ENCODE peak calls at places on chromosomes 16 and 17, in seven cellular contexts. X is neural progenitor cell, M is GM12865, V is A673, O is GM12878, F is BJ, I is neuronal stem cell. H is an unnamed sample.

GRCh38 chr17:32136856-32137255 is 5.4 kb upstream of the RHOT1 start:
- DNase-seq in X (no peak), M (peak), V (no peak), O (no peak), F (no peak), I (no peak), H (peak)

GRCh38 chr17:77528516-77529327 is 388.0 kb downstream of the SEC14L1 start:
- DNase-seq in X (peak), M (no peak), V (peak), O (no peak), F (no peak), I (peak), H (no peak)

GRCh38 chr17:44356241-44356640 is 7.4 kb downstream of the FAM171A2 start:
- DNase-seq in X (no peak), M (no peak), V (no peak), O (no peak), F (no peak), I (no peak), H (no peak)

GRCh38 chr16:13108126-13108525 is 206.7 kb downstream of the SHISA9 start:
- DNase-seq in X (no peak), M (no peak), V (no peak), O (no peak), F (no peak), I (no peak), H (no peak)

GRCh38 chr17:75720656-75721462 is at the start of gene ITGB4:
- DNase-seq in X (peak), M (peak), V (no peak), O (no peak), F (no peak), I (peak), H (peak)

GRCh38 chr17:16419074-16419928 is 3.9 kb downstream of the TRPV2 start:
- DNase-seq in X (no peak), M (peak), V (peak), O (peak), F (peak), I (no peak), H (peak)

GRCh38 chr16:48105456-48105855 is 50.3 kb downstream of the ABCC12 start:
- DNase-seq in X (no peak), M (no peak), V (no peak), O (no peak), F (no peak), I (no peak), H (no peak)

GRCh38 chr17:48569676-48570324 is 8.3 kb downstream of the HOXB4 start:
- DNase-seq in X (no peak), M (no peak), V (no peak), O (no peak), F (no peak), I (no peak), H (no peak)

GRCh38 chr16:56977256-56977655 is 12.1 kb upstream of the NLRC5 start:
- DNase-seq in X (no peak), M (no peak), V (no peak), O (no peak), F (no peak), I (no peak), H (no peak)

GRCh38 chr16:57372372-57373116 is at the start of gene CX3CL1:
- DNase-seq in X (peak), M (no peak), V (peak), O (no peak), F (no peak), I (no peak), H (peak)

GRCh38 chr17:65530158-65530984 is 31.1 kb downstream of the AXIN2 start:
- DNase-seq in X (no peak), M (no peak), V (no peak), O (no peak), F (no peak), I (no peak), H (no peak)

GRCh38 chr16:47431960-47432359 is 28.9 kb downstream of the ITFG1 start:
- DNase-seq in X (no peak), M (no peak), V (no peak), O (no peak), F (no peak), I (no peak), H (no peak)

GRCh38 chr17:31496097-31496496 is 104.6 kb downstream of the RAB11FIP4 start:
- DNase-seq in X (no peak), M (no peak), V (no peak), O (no peak), F (no peak), I (no peak), H (no peak)

GRCh38 chr17:12457493-12457892 is 208.2 kb upstream of the MYOCD start:
- DNase-seq in X (no peak), M (no peak), V (no peak), O (no peak), F (peak), I (no peak), H (no peak)

GRCh38 chr17:16352838-16353701 is at the start of gene CENPV:
- DNase-seq in X (peak), M (peak), V (peak), O (no peak), F (no peak), I (peak), H (peak)

GRCh38 chr16:54284319-54284930 is 2.2 kb downstream of the IRX3 start:
- DNase-seq in X (peak), M (no peak), V (no peak), O (no peak), F (no peak), I (peak), H (peak)

GRCh38 chr16:14131774-14132695 is 60.9 kb downstream of the MRTFB start:
- DNase-seq in X (no peak), M (no peak), V (no peak), O (no peak), F (no peak), I (no peak), H (no peak)

GRCh38 chr16:1707193-1707790 is 1.3 kb downstream of the MAPK8IP3 start:
- DNase-seq in X (peak), M (peak), V (peak), O (no peak), F (no peak), I (no peak), H (peak)

GRCh38 chr17:68036304-68037147 is 991 bp downstream of the KPNA2 start:
- DNase-seq in X (no peak), M (no peak), V (no peak), O (no peak), F (no peak), I (no peak), H (no peak)

GRCh38 chr17:68035131-68035522 is 408 bp upstream of the KPNA2 start:
- DNase-seq in X (peak), M (no peak), V (peak), O (no peak), F (no peak), I (no peak), H (peak)

GRCh38 chr17:68035523-68036303 is at the start of gene KPNA2:
- DNase-seq in X (peak), M (peak), V (peak), O (peak), F (peak), I (peak), H (peak)

GRCh38 chr17:68033636-68034451 is 1.7 kb upstream of the KPNA2 start:
- DNase-seq in X (peak), M (no peak), V (peak), O (no peak), F (no peak), I (peak), H (peak)

GRCh38 chr17:68034452-68034776 is 1.1 kb upstream of the KPNA2 start:
- DNase-seq in X (no peak), M (no peak), V (no peak), O (no peak), F (no peak), I (no peak), H (no peak)
- H3K4me3 ChIP-seq in X (peak), M (no peak), V (no peak), O (no peak), F (no peak), I (peak), H (peak)

DNA sequence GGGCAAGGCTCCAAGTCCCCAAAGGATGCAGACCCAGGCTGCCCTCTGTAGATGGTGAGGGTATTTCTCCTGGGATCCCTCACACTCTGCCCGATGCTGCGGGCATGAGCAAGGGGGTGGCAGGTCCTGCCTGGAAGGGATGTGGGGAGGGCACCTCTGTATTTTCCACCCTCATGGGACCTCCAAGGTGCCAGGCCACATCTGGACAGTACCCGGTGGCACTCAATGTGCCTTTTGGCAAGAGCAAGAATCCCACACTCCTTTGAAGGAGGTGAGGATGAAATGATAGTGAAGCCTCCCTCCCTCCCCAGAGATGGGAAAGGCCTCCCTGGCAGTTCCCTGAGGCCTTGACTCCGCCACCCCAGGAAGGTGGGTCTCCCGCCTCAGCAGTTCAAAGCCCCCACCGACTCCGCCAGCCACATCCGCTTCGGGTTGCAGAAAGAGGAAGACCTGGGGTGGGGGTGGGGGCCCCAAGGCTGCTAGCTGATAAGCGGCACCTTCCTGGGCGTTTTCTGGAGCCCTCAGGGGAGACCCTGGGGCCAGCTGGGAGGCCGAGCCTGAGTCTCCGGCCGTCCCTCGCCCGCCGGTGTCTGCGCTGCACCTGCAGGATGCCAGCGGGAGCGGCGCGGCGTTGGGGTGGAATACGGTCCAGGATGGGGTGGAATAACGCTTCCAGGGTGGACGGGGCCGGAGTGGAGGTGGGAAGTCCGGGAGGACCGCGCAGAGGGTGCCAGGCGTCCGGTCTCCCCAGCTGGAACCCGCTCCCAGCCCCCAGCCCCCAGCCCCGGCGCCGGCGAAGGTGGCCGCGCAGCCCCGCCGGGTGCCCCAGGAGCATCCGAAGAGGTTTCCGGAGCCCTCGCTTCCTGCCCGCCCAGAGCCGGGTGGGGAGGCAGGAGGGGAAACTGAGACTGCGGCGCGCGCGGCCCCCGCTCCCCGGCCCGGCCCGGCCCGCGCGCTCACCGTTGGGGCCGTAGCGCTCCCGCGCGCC is 729 bp downstream of the ATP2A3 start:
- DNase-seq in X (peak), M (peak), V (no peak), O (no peak), F (no peak), I (no peak), H (no peak)
- H3K4me3 ChIP-seq in X (peak), M (peak), V (peak), O (peak), F (no peak), I (no peak), H (no peak)

GRCh38 chr17:14725729-14726128 is 424.8 kb downstream of the HS3ST3B1 start:
- DNase-seq in X (no peak), M (no peak), V (no peak), O (no peak), F (no peak), I (no peak), H (no peak)

GRCh38 chr17:14719942-14720341 is 419.1 kb downstream of the HS3ST3B1 start:
- DNase-seq in X (no peak), M (no peak), V (no peak), O (no peak), F (no peak), I (no peak), H (no peak)

DNA sequence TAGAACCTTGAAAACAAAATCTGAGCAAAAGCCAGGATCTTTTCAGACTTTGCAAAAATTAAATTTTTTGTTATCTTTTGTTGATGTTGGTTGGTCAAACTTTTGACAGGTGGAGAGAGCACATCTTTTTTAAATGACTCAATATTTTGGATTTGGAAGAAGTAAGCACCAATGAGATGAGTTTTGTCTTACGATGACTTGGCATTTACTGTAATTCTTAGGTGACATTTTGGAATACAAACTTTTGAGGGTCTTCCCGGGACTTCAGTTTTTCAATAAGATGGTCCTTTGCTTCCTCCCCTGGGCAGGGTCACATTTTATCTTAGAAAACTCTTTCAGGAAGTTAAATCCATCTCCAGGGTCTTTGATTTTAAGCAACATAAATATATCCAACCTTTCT is 423.9 kb downstream of the HS3ST3B1 start:
- DNase-seq in X (no peak), M (no peak), V (no peak), O (no peak), F (no peak), I (no peak), H (no peak)
- H3K4me3 ChIP-seq in X (no peak), M (no peak), V (no peak), O (no peak), F (no peak), I (no peak), H (no peak)

GRCh38 chr17:35448899-35449227 is 297 bp upstream of the SLFN13 start:
- DNase-seq in X (peak), M (no peak), V (no peak), O (no peak), F (no peak), I (no peak), H (no peak)

GRCh38 chr17:35447494-35447893 is 1.1 kb downstream of the SLFN13 start:
- DNase-seq in X (peak), M (no peak), V (no peak), O (no peak), F (no peak), I (no peak), H (no peak)

GRCh38 chr17:35448214-35448898 is at the start of gene SLFN13:
- DNase-seq in X (peak), M (peak), V (peak), O (peak), F (no peak), I (peak), H (peak)

DNA sequence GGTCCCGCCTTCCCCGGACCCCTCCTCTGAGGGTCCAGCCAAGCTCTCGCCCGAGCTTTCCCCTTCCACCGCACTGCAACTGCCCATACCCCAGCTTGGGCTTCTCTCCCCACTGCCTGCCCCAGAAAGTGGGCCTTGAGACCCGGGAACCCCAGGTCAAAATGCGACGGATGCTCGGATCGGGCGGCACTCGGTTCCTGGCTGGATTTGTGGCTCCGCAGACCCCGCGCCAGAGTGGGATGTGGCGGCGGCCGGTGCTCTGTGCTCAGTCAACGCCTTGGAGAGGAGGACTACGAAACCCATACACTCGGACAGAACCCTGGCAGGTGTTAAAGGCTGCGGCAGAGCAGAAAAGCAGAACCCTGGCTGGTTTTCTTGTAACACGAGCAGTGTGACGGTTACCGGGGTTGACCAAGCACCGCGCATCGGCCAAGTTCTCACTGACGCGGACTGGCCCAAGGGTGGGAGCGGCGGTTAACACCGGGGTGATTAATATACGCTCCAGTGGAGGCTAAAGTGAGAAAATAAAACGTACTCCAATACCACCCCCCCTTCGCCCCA is 885 bp upstream of the SLFN13 start:
- DNase-seq in X (peak), M (peak), V (no peak), O (no peak), F (no peak), I (peak), H (peak)
- H3K4me3 ChIP-seq in X (peak), M (peak), V (no peak), O (peak), F (no peak), I (peak), H (peak)

GRCh38 chr17:50280068-50280467 is 5.8 kb downstream of the TMEM92 start:
- DNase-seq in X (no peak), M (peak), V (peak), O (no peak), F (no peak), I (no peak), H (no peak)

GRCh38 chr17:50279181-50279526 is 4.9 kb downstream of the TMEM92 start:
- DNase-seq in X (no peak), M (no peak), V (no peak), O (no peak), F (no peak), I (no peak), H (no peak)

GRCh38 chr17:50280801-50281441 is 6.7 kb downstream of the TMEM92 start:
- DNase-seq in X (no peak), M (no peak), V (no peak), O (no peak), F (no peak), I (no peak), H (no peak)

GRCh38 chr17:50278526-50279180 is 4.4 kb downstream of the TMEM92 start:
- DNase-seq in X (no peak), M (no peak), V (no peak), O (no peak), F (no peak), I (no peak), H (no peak)

GRCh38 chr17:50279639-50280038 is 5.4 kb downstream of the TMEM92 start:
- DNase-seq in X (no peak), M (no peak), V (no peak), O (no peak), F (no peak), I (no peak), H (no peak)
- H3K4me3 ChIP-seq in X (no peak), M (no peak), V (no peak), O (no peak), F (no peak), I (no peak), H (no peak)

DNA sequence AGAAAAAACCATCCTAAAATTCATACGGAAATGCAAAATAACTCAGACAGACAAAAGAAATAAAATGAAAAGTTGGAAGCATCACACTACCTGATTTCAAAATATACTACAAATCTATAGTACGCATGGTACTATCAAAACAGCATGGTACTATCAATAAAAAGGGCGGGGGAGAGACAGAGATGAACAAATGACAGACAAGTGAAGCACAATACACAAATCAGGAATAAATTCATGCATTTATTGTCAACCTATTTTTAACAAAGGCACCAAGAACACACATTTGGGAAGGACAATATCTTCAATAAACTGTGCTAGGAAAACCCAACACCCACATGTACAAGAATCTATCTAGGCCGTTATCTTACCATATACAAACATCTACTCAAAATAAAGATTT is 207.4 kb upstream of the WSB1 start:
- DNase-seq in X (no peak), M (no peak), V (no peak), O (no peak), F (no peak), I (no peak), H (no peak)
- H3K4me3 ChIP-seq in X (no peak), M (no peak), V (no peak), O (no peak), F (no peak), I (no peak), H (no peak)

H was measured in cardiac muscle cell.